ENCODE peak calls at places on chromosomes 13 and 19, in nine cellular contexts. O is activated T-helper 1 cell treated with Interleukin-2 at 50 U/mL for 16 hours; D is activated naive CD8-positive, alpha-beta T cell treated with anti-CD3 and anti-CD28 coated beads, Interleukin-2, amount 50 U/mL, for 24 hours; V is foreskin fibroblast; H is activated CD4-positive, alpha-beta T cell treated with anti-CD3 and anti-CD28 coated beads, Interleukin-2, amount 50 U/mL, for 24 hours; N is stimulated activated CD8-positive, alpha-beta memory T cell treated with anti-CD3 and anti-CD28 coated beads, Interleukin-7, amount 100 ng/mL, for 24 hours; P is stimulated activated CD4-positive, alpha-beta T cell treated with anti-CD3 and anti-CD28 coated beads, Interleukin-1b, Interleukin-23, amount 100 ng/mL, for 24 hours; E is C1 segment of cervical spinal cord; G is progenitor cell of endocrine pancreas. F is an unnamed sample.

GRCh38 chr13:45492538-45492937 is 27.8 kb downstream of the COG3 start:
- DNase-seq in O (no peak), D (no peak), V (peak; percentile 65), H (no peak), N (no peak), P (no peak), E (no peak), G (no peak), F (no peak)

GRCh38 chr13:113045214-113046007 is 60.2 kb upstream of the F7 start:
- DNase-seq in O (no peak), D (no peak), V (no peak), H (no peak), N (no peak), P (no peak), E (peak; percentile 63), G (no peak), F (no peak)

GRCh38 chr19:49210901-49211451 is 53.4 kb downstream of the TRPM4 start:
- DNase-seq in O (no peak), D (no peak), V (no peak), H (no peak), N (no peak), P (no peak), E (no peak), G (no peak), F (no peak)

GRCh38 chr13:51937320-51938290 is 73.6 kb downstream of the ATP7B start:
- DNase-seq in O (no peak), D (no peak), V (no peak), H (no peak), N (no peak), P (no peak), E (no peak), G (no peak), F (no peak)

GRCh38 chr13:23695196-23695595 is 125.0 kb downstream of the TNFRSF19 start:
- DNase-seq in O (no peak), D (no peak), V (no peak), H (no peak), N (no peak), P (no peak), E (no peak), G (no peak), F (no peak)

GRCh38 chr13:29937836-29938235 is 87.4 kb upstream of the UBL3 start:
- DNase-seq in O (peak; percentile 37), D (no peak), V (no peak), H (no peak), N (no peak), P (no peak), E (no peak), G (no peak), F (no peak)

GRCh38 chr19:43624933-43625332 is 5.5 kb upstream of the ZNF428 start:
- DNase-seq in O (peak; percentile 70), D (peak; percentile 88), V (peak; percentile 29), H (peak; percentile 76), N (peak; percentile 75), P (peak; percentile 81), E (no peak), G (no peak), F (no peak)

GRCh38 chr13:75705395-75705794 is 69.3 kb downstream of the LMO7 start:
- DNase-seq in O (no peak), D (no peak), V (peak; percentile 72), H (no peak), N (no peak), P (no peak), E (no peak), G (no peak), F (no peak)

GRCh38 chr13:49435992-49436391 is 7.9 kb downstream of the CAB39L start:
- DNase-seq in O (no peak), D (no peak), V (no peak), H (no peak), N (no peak), P (no peak), E (no peak), G (no peak), F (no peak)

GRCh38 chr13:97125051-97125809 is 96.9 kb upstream of the MBNL2 start:
- DNase-seq in O (no peak), D (peak; percentile 8), V (peak; percentile 91), H (no peak), N (no peak), P (peak; percentile 30), E (no peak), G (no peak), F (no peak)

GRCh38 chr19:54252243-54252642 is 4.8 kb downstream of the LILRB5 start:
- DNase-seq in O (no peak), D (no peak), V (no peak), H (no peak), N (no peak), P (no peak), E (no peak), G (no peak), F (no peak)

GRCh38 chr19:39731685-39732084 is 6.1 kb downstream of the CLC start:
- DNase-seq in O (no peak), D (no peak), V (no peak), H (no peak), N (no peak), P (no peak), E (no peak), G (no peak), F (no peak)

GRCh38 chr19:34220472-34221063 is 33.8 kb upstream of the GARRE1 start:
- DNase-seq in O (no peak), D (peak; percentile 78), V (peak; percentile 80), H (peak; percentile 51), N (peak; percentile 23), P (peak; percentile 55), E (no peak), G (peak; percentile 25), F (peak; percentile 66)

GRCh38 chr13:77009011-77009410 is 17.1 kb downstream of the CLN5 start:
- DNase-seq in O (no peak), D (no peak), V (no peak), H (no peak), N (no peak), P (no peak), E (no peak), G (no peak), F (no peak)

GRCh38 chr19:46606681-46607440 is 5.7 kb downstream of the CALM3 start:
- DNase-seq in O (no peak), D (no peak), V (no peak), H (no peak), N (no peak), P (no peak), E (no peak), G (no peak), F (no peak)

GRCh38 chr19:4388171-4389063 is 11.9 kb downstream of the SH3GL1 start:
- DNase-seq in O (no peak), D (no peak), V (no peak), H (no peak), N (no peak), P (no peak), E (no peak), G (no peak), F (no peak)

GRCh38 chr19:49061000-49061399 is 3.5 kb upstream of the CGB7 start:
- DNase-seq in O (no peak), D (no peak), V (no peak), H (no peak), N (no peak), P (no peak), E (no peak), G (no peak), F (no peak)

GRCh38 chr19:8571006-8571411 is 6.2 kb downstream of the MYO1F start:
- DNase-seq in O (peak; percentile 55), D (peak; percentile 35), V (peak; percentile 71), H (no peak), N (no peak), P (no peak), E (no peak), G (no peak), F (peak; percentile 87)

GRCh38 chr19:41225238-41226052 is 6.4 kb downstream of the AXL start:
- DNase-seq in O (no peak), D (peak; percentile 50), V (peak; percentile 99), H (peak; percentile 44), N (no peak), P (peak; percentile 43), E (no peak), G (no peak), F (peak; percentile 71)

GRCh38 chr13:24985102-24985501 is 110.8 kb upstream of the PABPC3 start:
- DNase-seq in O (no peak), D (no peak), V (no peak), H (no peak), N (no peak), P (no peak), E (no peak), G (no peak), F (no peak)

GRCh38 chr13:37029617-37030016 is 29.0 kb downstream of the EXOSC8 start:
- DNase-seq in O (no peak), D (no peak), V (peak; percentile 68), H (no peak), N (no peak), P (no peak), E (no peak), G (no peak), F (no peak)

GRCh38 chr13:23510979-23511735 is 59.1 kb upstream of the TNFRSF19 start:
- DNase-seq in O (no peak), D (no peak), V (peak; percentile 54), H (no peak), N (no peak), P (no peak), E (no peak), G (no peak), F (peak; percentile 35)

GRCh38 chr13:113129480-113129879 is 6.9 kb downstream of the F10 start:
- DNase-seq in O (no peak), D (no peak), V (no peak), H (no peak), N (no peak), P (no peak), E (no peak), G (no peak), F (no peak)

GRCh38 chr13:34207334-34207733 is 389.4 kb downstream of the RFC3 start:
- DNase-seq in O (no peak), D (no peak), V (peak; percentile 88), H (no peak), N (no peak), P (no peak), E (no peak), G (no peak), F (no peak)

GRCh38 chr19:33678796-33679195 is 57.0 kb downstream of the CHST8 start:
- DNase-seq in O (no peak), D (no peak), V (no peak), H (no peak), N (no peak), P (no peak), E (no peak), G (no peak), F (no peak)

GRCh38 chr19:58356971-58357797 is 3.9 kb upstream of the A1BG start:
- DNase-seq in O (no peak), D (no peak), V (peak; percentile 54), H (no peak), N (no peak), P (no peak), E (no peak), G (no peak), F (no peak)

GRCh38 chr19:19550454-19550842 is 12.4 kb downstream of the CILP2 start:
- DNase-seq in O (no peak), D (no peak), V (peak; percentile 50), H (no peak), N (no peak), P (no peak), E (no peak), G (no peak), F (no peak)